ENCODE peak calls at places on chromosomes 6 and 20, in ten cellular contexts. W, Y, D, M, R, S, L, U, C and V are unnamed samples.

GRCh38 chr20:57048027-57048869 is 218.2 kb downstream of the BMP7 start:
- DNase-seq in W (no peak), U (no peak), D (peak; percentile 37), M (peak; percentile 35), S (peak; percentile 63), R (no peak), C (no peak), Y (no peak), L (no peak), V (peak; percentile 62)

GRCh38 chr6:33566182-33567084 is 13.6 kb downstream of the BAK1 start:
- DNase-seq in R (no peak), D (no peak), W (no peak), L (no peak), C (no peak), Y (no peak), S (no peak), U (no peak), M (no peak), V (no peak)

GRCh38 chr6:1313755-1314503 is 2.0 kb downstream of the FOXQ1 start:
- DNase-seq in C (peak; percentile 75), Y (no peak), U (no peak), M (peak; percentile 62), D (peak; percentile 63), R (peak; percentile 15), W (no peak), S (peak; percentile 70), L (peak; percentile 65), V (no peak)

GRCh38 chr6:106194949-106195919 is 109.1 kb downstream of the PRDM1 start:
- DNase-seq in L (no peak), D (no peak), R (peak; percentile 76), M (no peak), Y (no peak), W (no peak), S (no peak), U (no peak), C (no peak), V (no peak)

GRCh38 chr6:142728367-142728766 is 216.6 kb downstream of the HIVEP2 start:
- DNase-seq in W (no peak), U (no peak), M (no peak), C (no peak), Y (no peak), D (peak; percentile 11), S (no peak), L (no peak), R (no peak), V (no peak)

GRCh38 chr6:158816329-158816728 is 2.8 kb downstream of the EZR start:
- DNase-seq in L (peak; percentile 26), C (no peak), M (no peak), D (no peak), Y (no peak), U (no peak), W (no peak), R (no peak), S (no peak), V (no peak)

GRCh38 chr6:138159246-138159645 is 2.5 kb upstream of the ARFGEF3 start:
- DNase-seq in Y (no peak), D (no peak), S (no peak), L (no peak), C (no peak), R (no peak), W (no peak), U (no peak), M (no peak), V (no peak)

GRCh38 chr6:143441680-143442359 is 8.7 kb downstream of the ADAT2 start:
- DNase-seq in U (no peak), W (no peak), R (no peak), D (no peak), M (no peak), C (no peak), S (no peak), L (no peak), Y (no peak), V (no peak)

GRCh38 chr6:150271501-150272263 is 97.1 kb upstream of the IYD start:
- DNase-seq in W (no peak), S (no peak), U (no peak), C (no peak), D (no peak), L (no peak), M (no peak), Y (no peak), R (no peak), V (no peak)

GRCh38 chr20:6699931-6700562 is 67.4 kb upstream of the BMP2 start:
- DNase-seq in Y (no peak), R (no peak), L (no peak), W (no peak), D (no peak), U (peak; percentile 91), S (no peak), M (no peak), C (no peak), V (no peak)

GRCh38 chr20:34473262-34473883 is 42.8 kb upstream of the DYNLRB1 start:
- DNase-seq in D (peak; percentile 45), M (peak; percentile 72), C (no peak), Y (no peak), S (peak; percentile 73), W (no peak), R (peak; percentile 48), U (peak; percentile 21), L (no peak), V (peak; percentile 22)

GRCh38 chr6:11769244-11769643 is 9.4 kb downstream of the ADTRP start:
- DNase-seq in W (no peak), Y (no peak), C (no peak), U (peak; percentile 39), S (no peak), L (no peak), R (no peak), D (no peak), M (no peak), V (no peak)

DNA sequence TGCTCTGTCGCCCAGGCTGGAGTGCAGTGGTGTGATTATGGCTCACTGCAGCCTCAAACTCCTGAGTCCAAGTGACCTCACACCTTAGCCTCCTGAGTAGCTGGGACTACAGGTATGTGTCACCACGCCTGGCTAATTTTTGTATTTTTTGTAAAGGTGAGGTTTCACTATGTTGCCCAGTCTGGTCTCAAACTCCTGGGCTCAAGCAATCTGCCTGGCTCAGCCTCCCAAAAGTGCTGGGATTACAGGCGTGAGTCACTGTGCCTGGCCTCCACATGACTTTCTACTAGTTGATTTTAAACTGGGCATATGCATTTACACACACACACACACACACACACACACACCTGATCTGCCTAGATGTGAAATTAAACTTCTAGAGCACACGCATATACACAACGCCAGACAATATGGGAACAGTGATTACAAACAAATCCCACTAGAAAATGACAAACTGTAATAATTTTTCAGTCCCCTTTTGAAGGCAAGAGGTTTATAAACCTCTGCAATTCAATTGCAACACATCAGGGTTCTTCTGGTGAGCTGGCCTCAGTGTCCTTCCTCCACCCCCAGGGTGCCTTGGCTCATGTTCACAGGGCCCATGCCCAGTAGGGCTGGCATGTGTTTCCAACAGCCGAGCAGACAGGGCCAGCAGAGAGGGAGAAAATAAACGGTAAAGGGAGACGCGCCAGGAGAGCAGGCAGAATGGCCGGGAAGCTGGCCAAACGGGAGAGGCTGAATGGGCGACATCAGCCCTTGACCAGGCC is 31.2 kb downstream of the PARD6B start:
- DNase-seq in S (peak; percentile 58), W (no peak), Y (peak; percentile 64), R (no peak), L (peak; percentile 87), M (peak; percentile 34), C (peak; percentile 91), D (peak; percentile 62), U (no peak), V (no peak)
- TF ChIP-seq POLR2AphosphoS5 in S (no peak), W (no peak), Y (peak; percentile 45), R (no peak), L (no peak), M (no peak), C (peak; percentile 82), D (peak; percentile 39), U (no peak), V (no peak)

DNA sequence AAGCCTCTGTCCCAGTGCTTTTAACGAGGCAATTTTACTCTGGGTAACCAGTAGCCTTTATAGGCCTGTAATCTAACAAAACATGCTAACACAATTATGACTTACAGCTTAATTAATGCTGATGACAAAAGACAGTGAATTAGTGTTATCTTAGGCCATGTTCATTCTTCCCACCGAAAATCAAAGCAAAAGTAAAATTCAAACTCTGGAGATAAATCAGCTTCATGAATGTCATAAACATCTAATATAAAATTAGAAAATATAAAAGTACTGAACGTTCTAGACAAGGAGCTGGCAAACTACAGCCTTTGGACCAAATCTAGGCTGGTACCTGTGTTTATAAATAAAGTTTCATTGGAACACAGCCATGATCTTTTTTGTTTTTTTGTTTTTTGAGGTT is 18.6 kb upstream of the COL21A1 start:
- DNase-seq in R (no peak), M (no peak), D (no peak), W (no peak), U (no peak), L (no peak), S (no peak), C (no peak), Y (no peak), V (no peak)
- TF ChIP-seq POLR2AphosphoS5 in R (no peak), M (no peak), D (no peak), W (no peak), U (no peak), L (no peak), S (no peak), C (no peak), Y (no peak), V (no peak)

DNA sequence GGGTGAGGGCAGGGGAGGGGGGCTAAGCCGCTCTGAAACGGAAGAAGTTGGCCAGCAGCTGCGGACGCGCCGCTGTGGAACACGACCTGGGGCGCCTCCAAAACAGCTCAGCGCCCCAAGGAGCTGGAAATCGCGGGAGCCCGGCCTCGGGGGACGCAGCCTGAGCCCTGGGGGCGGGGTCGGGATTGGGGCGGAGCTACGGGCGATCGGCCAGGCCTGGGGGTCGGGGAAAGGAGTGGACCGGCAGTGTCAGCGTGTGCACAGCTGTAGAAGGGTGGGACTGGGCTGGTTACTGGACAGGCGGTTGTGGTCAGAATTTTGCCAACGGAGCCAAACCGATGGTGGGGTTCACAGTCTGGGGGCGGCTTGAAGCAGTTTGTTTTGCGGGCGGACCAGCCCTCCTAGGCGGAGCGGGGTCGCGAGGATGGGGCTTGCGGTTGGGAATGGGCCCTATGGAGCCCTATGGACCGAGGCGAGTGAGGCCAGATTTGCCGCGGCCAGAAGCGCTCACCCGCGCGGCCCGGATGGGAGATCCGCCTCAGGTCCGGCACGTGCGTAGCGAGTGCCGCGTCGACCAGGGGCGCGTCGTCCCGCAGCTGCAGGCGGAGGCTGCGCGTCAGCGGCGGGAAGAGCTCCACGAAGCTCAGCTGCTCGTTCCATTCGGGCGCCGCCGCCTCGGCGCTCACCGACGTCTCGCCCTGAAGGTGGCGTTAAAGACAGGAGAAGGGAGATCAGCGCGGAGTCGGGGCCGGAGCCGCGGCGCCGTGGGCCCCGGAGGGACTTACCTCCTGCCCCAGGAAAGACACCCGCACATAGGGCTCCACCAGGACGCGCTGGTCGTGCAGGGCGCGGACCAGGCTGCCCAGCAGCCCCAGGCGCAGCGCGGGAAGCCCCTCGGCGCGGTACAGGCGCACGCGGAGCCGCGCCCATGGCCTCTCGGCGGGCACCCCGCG is 14.3 kb upstream of the SPAG4 start:
- DNase-seq in M (peak; percentile 35), W (no peak), R (no peak), U (peak; percentile 79), Y (no peak), C (peak; percentile 83), L (peak; percentile 76), D (peak; percentile 86), S (peak; percentile 88), V (peak; percentile 82)
- TF ChIP-seq POLR2AphosphoS5 in M (no peak), W (no peak), R (no peak), U (peak; percentile 42), Y (peak; percentile 51), C (peak; percentile 51), L (no peak), D (no peak), S (no peak), V (no peak)

GRCh38 chr6:130560231-130560630 is 194.4 kb downstream of the TMEM200A start:
- DNase-seq in R (no peak), W (no peak), Y (no peak), U (no peak), C (no peak), L (no peak), S (no peak), M (no peak), D (no peak), V (no peak)

GRCh38 chr6:130565696-130566095 is 199.9 kb downstream of the TMEM200A start:
- DNase-seq in W (no peak), Y (no peak), R (no peak), D (no peak), U (no peak), M (no peak), S (no peak), C (no peak), L (no peak), V (no peak)
- TF ChIP-seq POLR2AphosphoS5 in W (no peak), Y (no peak), R (no peak), D (no peak), U (no peak), M (no peak), S (no peak), C (no peak), L (no peak), V (no peak)